ENCODE peak calls at places on chromosomes 3 and 15, in ten cellular contexts. One of them, this sample, is unnamed.

GRCh38 chr3:127668906-127669305 is 3.8 kb upstream of the ABTB1 start:
- DNase-seq in body of pancreas: no peak
- DNase-seq in BE2C: no peak
- DNase-seq in PC-9: no peak
- DNase-seq in breast epithelium: no peak
- DNase-seq in testis: no peak
- DNase-seq in astrocyte: no peak
- DNase-seq in hepatocyte: no peak
- DNase-seq in fibroblast of lung: no peak
- DNase-seq in AG10803: no peak
- DNase-seq in this sample: no peak

GRCh38 chr15:88529021-88529630 is 17.4 kb downstream of the DET1 start:
- DNase-seq in body of pancreas: no peak
- DNase-seq in BE2C: no peak
- DNase-seq in PC-9: no peak
- DNase-seq in breast epithelium: no peak
- DNase-seq in testis: no peak
- DNase-seq in astrocyte: no peak
- DNase-seq in hepatocyte: no peak
- DNase-seq in fibroblast of lung: peak; percentile 25
- DNase-seq in AG10803: peak; percentile 61
- DNase-seq in this sample: no peak

GRCh38 chr3:42369304-42369703 is 41.1 kb downstream of the LYZL4 start:
- DNase-seq in body of pancreas: peak; percentile 19
- DNase-seq in BE2C: no peak
- DNase-seq in PC-9: no peak
- DNase-seq in breast epithelium: no peak
- DNase-seq in testis: no peak
- DNase-seq in astrocyte: no peak
- DNase-seq in hepatocyte: peak; percentile 55
- DNase-seq in fibroblast of lung: no peak
- DNase-seq in AG10803: no peak
- DNase-seq in this sample: no peak

GRCh38 chr3:124916837-124917409 is 17.6 kb downstream of the MUC13 start:
- DNase-seq in body of pancreas: no peak
- DNase-seq in BE2C: no peak
- DNase-seq in PC-9: no peak
- DNase-seq in breast epithelium: no peak
- DNase-seq in testis: no peak
- DNase-seq in astrocyte: no peak
- DNase-seq in hepatocyte: no peak
- DNase-seq in fibroblast of lung: no peak
- DNase-seq in AG10803: no peak
- DNase-seq in this sample: no peak

GRCh38 chr15:34434627-34435305 is 2.8 kb downstream of the GOLGA8A start:
- DNase-seq in body of pancreas: no peak
- DNase-seq in BE2C: no peak
- DNase-seq in PC-9: no peak
- DNase-seq in breast epithelium: no peak
- DNase-seq in testis: no peak
- DNase-seq in astrocyte: no peak
- DNase-seq in hepatocyte: no peak
- DNase-seq in fibroblast of lung: no peak
- DNase-seq in AG10803: no peak
- DNase-seq in this sample: no peak

GRCh38 chr3:137764001-137764433 is at the start of gene SOX14:
- DNase-seq in body of pancreas: peak; percentile 83
- DNase-seq in BE2C: no peak
- DNase-seq in PC-9: no peak
- DNase-seq in breast epithelium: peak; percentile 50
- DNase-seq in testis: no peak
- DNase-seq in astrocyte: no peak
- DNase-seq in hepatocyte: peak; percentile 60
- DNase-seq in fibroblast of lung: no peak
- DNase-seq in AG10803: no peak
- DNase-seq in this sample: no peak

GRCh38 chr15:40756938-40757337 is 1.9 kb upstream of the RMDN3 start:
- DNase-seq in body of pancreas: no peak
- DNase-seq in BE2C: peak; percentile 85
- DNase-seq in PC-9: no peak
- DNase-seq in breast epithelium: no peak
- DNase-seq in testis: no peak
- DNase-seq in astrocyte: no peak
- DNase-seq in hepatocyte: no peak
- DNase-seq in fibroblast of lung: no peak
- DNase-seq in AG10803: no peak
- DNase-seq in this sample: no peak

GRCh38 chr15:91271565-91272153 is 171.6 kb downstream of the SV2B start:
- DNase-seq in body of pancreas: peak; percentile 66
- DNase-seq in BE2C: peak; percentile 45
- DNase-seq in PC-9: peak; percentile 34
- DNase-seq in breast epithelium: no peak
- DNase-seq in testis: peak; percentile 76
- DNase-seq in astrocyte: peak; percentile 11
- DNase-seq in hepatocyte: peak; percentile 81
- DNase-seq in fibroblast of lung: peak; percentile 74
- DNase-seq in AG10803: peak; percentile 62
- DNase-seq in this sample: peak; percentile 31

GRCh38 chr15:76994971-76995945 is at the start of gene PSTPIP1:
- DNase-seq in body of pancreas: no peak
- DNase-seq in BE2C: peak; percentile 67
- DNase-seq in PC-9: no peak
- DNase-seq in breast epithelium: peak; percentile 42
- DNase-seq in testis: no peak
- DNase-seq in astrocyte: no peak
- DNase-seq in hepatocyte: no peak
- DNase-seq in fibroblast of lung: no peak
- DNase-seq in AG10803: peak; percentile 15
- DNase-seq in this sample: no peak

GRCh38 chr3:45760878-45761711 is 35.2 kb downstream of the SLC6A20 start:
- DNase-seq in body of pancreas: peak; percentile 62
- DNase-seq in BE2C: peak; percentile 55
- DNase-seq in PC-9: peak; percentile 48
- DNase-seq in breast epithelium: peak; percentile 55
- DNase-seq in testis: peak; percentile 63
- DNase-seq in astrocyte: peak; percentile 49
- DNase-seq in hepatocyte: peak; percentile 83
- DNase-seq in fibroblast of lung: peak; percentile 76
- DNase-seq in AG10803: peak; percentile 68
- DNase-seq in this sample: peak; percentile 20

GRCh38 chr3:123094492-123094891 is 27.7 kb downstream of the PDIA5 start:
- DNase-seq in body of pancreas: no peak
- DNase-seq in BE2C: no peak
- DNase-seq in PC-9: no peak
- DNase-seq in breast epithelium: no peak
- DNase-seq in testis: no peak
- DNase-seq in astrocyte: no peak
- DNase-seq in hepatocyte: no peak
- DNase-seq in fibroblast of lung: no peak
- DNase-seq in AG10803: no peak
- DNase-seq in this sample: no peak

GRCh38 chr3:87069963-87070362 is 79.0 kb upstream of the VGLL3 start:
- DNase-seq in body of pancreas: no peak
- DNase-seq in BE2C: no peak
- DNase-seq in PC-9: no peak
- DNase-seq in breast epithelium: no peak
- DNase-seq in testis: no peak
- DNase-seq in astrocyte: no peak
- DNase-seq in hepatocyte: peak; percentile 10
- DNase-seq in fibroblast of lung: no peak
- DNase-seq in AG10803: no peak
- DNase-seq in this sample: no peak

GRCh38 chr3:13148126-13148525 is 74.9 kb upstream of the IQSEC1 start:
- DNase-seq in body of pancreas: no peak
- DNase-seq in BE2C: no peak
- DNase-seq in PC-9: no peak
- DNase-seq in breast epithelium: peak; percentile 41
- DNase-seq in testis: no peak
- DNase-seq in astrocyte: no peak
- DNase-seq in hepatocyte: no peak
- DNase-seq in fibroblast of lung: no peak
- DNase-seq in AG10803: no peak
- DNase-seq in this sample: no peak

GRCh38 chr15:61480295-61480694 is 251.2 kb upstream of the RORA start:
- DNase-seq in body of pancreas: peak; percentile 26
- DNase-seq in BE2C: no peak
- DNase-seq in PC-9: no peak
- DNase-seq in breast epithelium: no peak
- DNase-seq in testis: no peak
- DNase-seq in astrocyte: no peak
- DNase-seq in hepatocyte: no peak
- DNase-seq in fibroblast of lung: no peak
- DNase-seq in AG10803: no peak
- DNase-seq in this sample: no peak
- H3K4me3 ChIP-seq in body of pancreas: no peak overlapping the region
- H3K4me3 ChIP-seq in BE2C: no peak overlapping the region
- H3K4me3 ChIP-seq in PC-9: no peak overlapping the region
- H3K4me3 ChIP-seq in breast epithelium: no peak overlapping the region
- H3K4me3 ChIP-seq in testis: no peak overlapping the region
- H3K4me3 ChIP-seq in astrocyte: no peak overlapping the region
- H3K4me3 ChIP-seq in hepatocyte: no peak overlapping the region
- H3K4me3 ChIP-seq in fibroblast of lung: no peak overlapping the region
- H3K4me3 ChIP-seq in AG10803: no peak overlapping the region
- H3K4me3 ChIP-seq in this sample: no peak overlapping the region

GRCh38 chr3:54294214-54294613 is 171.9 kb downstream of the CACNA2D3 start:
- DNase-seq in body of pancreas: no peak
- DNase-seq in BE2C: no peak
- DNase-seq in PC-9: no peak
- DNase-seq in breast epithelium: no peak
- DNase-seq in testis: no peak
- DNase-seq in astrocyte: no peak
- DNase-seq in hepatocyte: no peak
- DNase-seq in fibroblast of lung: no peak
- DNase-seq in AG10803: no peak
- DNase-seq in this sample: no peak
- TF ChIP-seq CTCF in body of pancreas: no peak
- TF ChIP-seq CTCF in BE2C: no peak
- TF ChIP-seq CTCF in PC-9: no peak
- TF ChIP-seq CTCF in breast epithelium: no peak
- TF ChIP-seq CTCF in testis: no peak
- TF ChIP-seq CTCF in astrocyte: no peak
- TF ChIP-seq CTCF in hepatocyte: no peak
- TF ChIP-seq CTCF in fibroblast of lung: no peak
- TF ChIP-seq CTCF in AG10803: no peak
- TF ChIP-seq CTCF in this sample: no peak

GRCh38 chr3:106212658-106213222 is 343.9 kb upstream of the CBLB start:
- DNase-seq in body of pancreas: no peak
- DNase-seq in BE2C: no peak
- DNase-seq in PC-9: no peak
- DNase-seq in breast epithelium: no peak
- DNase-seq in testis: no peak
- DNase-seq in astrocyte: peak; percentile 13
- DNase-seq in hepatocyte: no peak
- DNase-seq in fibroblast of lung: peak; percentile 12
- DNase-seq in AG10803: no peak
- DNase-seq in this sample: no peak

GRCh38 chr3:106213954-106214353 is 345.1 kb upstream of the CBLB start:
- DNase-seq in body of pancreas: no peak
- DNase-seq in BE2C: no peak
- DNase-seq in PC-9: no peak
- DNase-seq in breast epithelium: no peak
- DNase-seq in testis: no peak
- DNase-seq in astrocyte: no peak
- DNase-seq in hepatocyte: no peak
- DNase-seq in fibroblast of lung: no peak
- DNase-seq in AG10803: no peak
- DNase-seq in this sample: no peak

GRCh38 chr3:106215047-106215446 is 346.2 kb upstream of the CBLB start:
- DNase-seq in body of pancreas: no peak
- DNase-seq in BE2C: no peak
- DNase-seq in PC-9: no peak
- DNase-seq in breast epithelium: no peak
- DNase-seq in testis: no peak
- DNase-seq in astrocyte: peak; percentile 69
- DNase-seq in hepatocyte: no peak
- DNase-seq in fibroblast of lung: no peak
- DNase-seq in AG10803: no peak
- DNase-seq in this sample: no peak

GRCh38 chr3:106217745-106218144 is 348.9 kb upstream of the CBLB start:
- DNase-seq in body of pancreas: no peak
- DNase-seq in BE2C: no peak
- DNase-seq in PC-9: no peak
- DNase-seq in breast epithelium: no peak
- DNase-seq in testis: no peak
- DNase-seq in astrocyte: no peak
- DNase-seq in hepatocyte: no peak
- DNase-seq in fibroblast of lung: no peak
- DNase-seq in AG10803: no peak
- DNase-seq in this sample: no peak

GRCh38 chr3:106214641-106215040 is 345.8 kb upstream of the CBLB start:
- DNase-seq in body of pancreas: no peak
- DNase-seq in BE2C: no peak
- DNase-seq in PC-9: no peak
- DNase-seq in breast epithelium: no peak
- DNase-seq in testis: no peak
- DNase-seq in astrocyte: no peak
- DNase-seq in hepatocyte: no peak
- DNase-seq in fibroblast of lung: no peak
- DNase-seq in AG10803: no peak
- DNase-seq in this sample: no peak
- H3K4me3 ChIP-seq in body of pancreas: no peak overlapping the region
- H3K4me3 ChIP-seq in BE2C: no peak overlapping the region
- H3K4me3 ChIP-seq in PC-9: no peak overlapping the region
- H3K4me3 ChIP-seq in breast epithelium: no peak overlapping the region
- H3K4me3 ChIP-seq in testis: no peak overlapping the region
- H3K4me3 ChIP-seq in astrocyte: no peak overlapping the region
- H3K4me3 ChIP-seq in hepatocyte: no peak overlapping the region
- H3K4me3 ChIP-seq in fibroblast of lung: no peak overlapping the region
- H3K4me3 ChIP-seq in AG10803: no peak overlapping the region
- H3K4me3 ChIP-seq in this sample: no peak overlapping the region

GRCh38 chr15:31214158-31214863 is 112.3 kb upstream of the KLF13 start:
- DNase-seq in body of pancreas: no peak
- DNase-seq in BE2C: no peak
- DNase-seq in PC-9: no peak
- DNase-seq in breast epithelium: no peak
- DNase-seq in testis: no peak
- DNase-seq in astrocyte: no peak
- DNase-seq in hepatocyte: no peak
- DNase-seq in fibroblast of lung: no peak
- DNase-seq in AG10803: no peak
- DNase-seq in this sample: no peak

GRCh38 chr15:31216210-31216911 is 110.3 kb upstream of the KLF13 start:
- DNase-seq in body of pancreas: peak; percentile 71
- DNase-seq in BE2C: peak; percentile 81
- DNase-seq in PC-9: no peak
- DNase-seq in breast epithelium: peak; percentile 81
- DNase-seq in testis: peak; percentile 81
- DNase-seq in astrocyte: no peak
- DNase-seq in hepatocyte: peak; percentile 81
- DNase-seq in fibroblast of lung: peak; percentile 89
- DNase-seq in AG10803: peak; percentile 65
- DNase-seq in this sample: no peak

GRCh38 chr15:31217067-31217466 is 109.6 kb upstream of the KLF13 start:
- DNase-seq in body of pancreas: no peak
- DNase-seq in BE2C: no peak
- DNase-seq in PC-9: no peak
- DNase-seq in breast epithelium: no peak
- DNase-seq in testis: no peak
- DNase-seq in astrocyte: no peak
- DNase-seq in hepatocyte: no peak
- DNase-seq in fibroblast of lung: no peak
- DNase-seq in AG10803: no peak
- DNase-seq in this sample: no peak

GRCh38 chr15:31214864-31215489 is 111.7 kb upstream of the KLF13 start:
- DNase-seq in body of pancreas: peak; percentile 29
- DNase-seq in BE2C: no peak
- DNase-seq in PC-9: no peak
- DNase-seq in breast epithelium: no peak
- DNase-seq in testis: peak; percentile 37
- DNase-seq in astrocyte: no peak
- DNase-seq in hepatocyte: peak; percentile 53
- DNase-seq in fibroblast of lung: peak; percentile 81
- DNase-seq in AG10803: peak; percentile 63
- DNase-seq in this sample: no peak

GRCh38 chr15:31215490-31216209 is 111.0 kb upstream of the KLF13 start:
- DNase-seq in body of pancreas: peak; percentile 81
- DNase-seq in BE2C: peak; percentile 87
- DNase-seq in PC-9: no peak
- DNase-seq in breast epithelium: peak; percentile 88
- DNase-seq in testis: peak; percentile 79
- DNase-seq in astrocyte: peak; percentile 12
- DNase-seq in hepatocyte: peak; percentile 86
- DNase-seq in fibroblast of lung: peak; percentile 74
- DNase-seq in AG10803: peak; percentile 52
- DNase-seq in this sample: no peak
- TF ChIP-seq CTCF in body of pancreas: peak; percentile 95
- TF ChIP-seq CTCF in BE2C: peak; percentile 75
- TF ChIP-seq CTCF in PC-9: peak; percentile 35
- TF ChIP-seq CTCF in breast epithelium: peak; percentile 76
- TF ChIP-seq CTCF in testis: peak; percentile 88
- TF ChIP-seq CTCF in astrocyte: peak; percentile 22
- TF ChIP-seq CTCF in hepatocyte: peak; percentile 82
- TF ChIP-seq CTCF in fibroblast of lung: peak; percentile 67
- TF ChIP-seq CTCF in AG10803: peak; percentile 70
- TF ChIP-seq CTCF in this sample: peak; percentile 75